ENCODE peak calls at places on chromosomes 13 and 19, in six cellular contexts. Q is foreskin fibroblast; A is AG04449; Y is right cardiac atrium; Z is dorsolateral prefrontal cortex; W is CD8-positive, alpha-beta T cell. D is an unnamed sample.
A peak's percentile ranks its signal among the peaks of the same experiment; 100 is the strongest.

GRCh38 chr13:38372818-38373217 is 23.2 kb downstream of the UFM1 start:
- DNase-seq in W (no peak), A (no peak), Q (no peak), Z (no peak), Y (no peak), D (no peak)

GRCh38 chr19:4877753-4878490 is 10.5 kb upstream of the PLIN3 start:
- DNase-seq in Q (no peak), A (no peak), Z (peak; percentile 93), Y (peak; percentile 31), W (no peak), D (no peak)

GRCh38 chr19:4063369-4064072 is 3.2 kb downstream of the ZBTB7A start:
- DNase-seq in Q (no peak), A (no peak), Y (no peak), Z (no peak), W (no peak), D (no peak)

GRCh38 chr19:38862321-38863059 is 12.7 kb upstream of the HNRNPL start:
- DNase-seq in Y (no peak), W (no peak), Q (no peak), A (no peak), Z (no peak), D (peak; percentile 84)

GRCh38 chr19:38266070-38266469 is 1.7 kb downstream of the SPINT2 start:
- DNase-seq in W (no peak), Y (no peak), Q (no peak), Z (no peak), A (no peak), D (no peak)

GRCh38 chr19:42252365-42253244 is 2.3 kb downstream of the ERF start:
- DNase-seq in W (no peak), A (no peak), Y (peak; percentile 69), Q (peak; percentile 64), Z (peak; percentile 78), D (no peak)

GRCh38 chr19:48569814-48570213 is 17.8 kb downstream of the SULT2B1 start:
- DNase-seq in Z (no peak), W (no peak), Q (no peak), A (no peak), Y (no peak), D (no peak)

GRCh38 chr19:2974342-2974932 is 2.9 kb upstream of the TLE6 start:
- DNase-seq in Q (no peak), A (no peak), W (no peak), Z (no peak), Y (peak; percentile 74), D (no peak)

GRCh38 chr19:33158365-33158764 is 26.5 kb downstream of the WDR88 start:
- DNase-seq in Q (no peak), Y (no peak), Z (no peak), A (no peak), W (no peak), D (no peak)

GRCh38 chr13:75838366-75839017 is 202.4 kb downstream of the LMO7 start:
- DNase-seq in Z (no peak), Y (no peak), Q (no peak), A (no peak), W (no peak), D (no peak)

DNA sequence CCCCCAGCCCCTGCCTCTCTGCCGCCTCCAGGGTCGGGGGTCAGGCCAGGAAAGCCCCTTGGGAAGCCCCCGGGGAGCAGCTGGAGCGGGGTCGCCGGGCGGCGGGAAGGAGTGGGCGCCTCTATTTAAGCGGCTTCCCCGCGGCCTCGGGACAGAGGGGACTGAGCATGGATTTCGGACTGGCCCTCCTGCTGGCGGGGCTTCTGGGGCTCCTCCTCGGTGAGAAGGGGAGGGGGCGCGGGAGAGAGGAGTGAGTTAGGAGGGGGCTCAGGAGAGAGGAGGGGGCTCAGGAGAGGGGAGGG is at the start of gene MADCAM1:
- DNase-seq in Z (no peak), A (no peak), W (no peak), Q (no peak), Y (no peak), D (no peak)
- H3K4me3 ChIP-seq in Z (no peak within 1 kb of the TSS), A (no peak within 1 kb of the TSS), W (no peak within 1 kb of the TSS), Q (no peak within 1 kb of the TSS), Y (no peak within 1 kb of the TSS), D (no peak within 1 kb of the TSS)

DNA sequence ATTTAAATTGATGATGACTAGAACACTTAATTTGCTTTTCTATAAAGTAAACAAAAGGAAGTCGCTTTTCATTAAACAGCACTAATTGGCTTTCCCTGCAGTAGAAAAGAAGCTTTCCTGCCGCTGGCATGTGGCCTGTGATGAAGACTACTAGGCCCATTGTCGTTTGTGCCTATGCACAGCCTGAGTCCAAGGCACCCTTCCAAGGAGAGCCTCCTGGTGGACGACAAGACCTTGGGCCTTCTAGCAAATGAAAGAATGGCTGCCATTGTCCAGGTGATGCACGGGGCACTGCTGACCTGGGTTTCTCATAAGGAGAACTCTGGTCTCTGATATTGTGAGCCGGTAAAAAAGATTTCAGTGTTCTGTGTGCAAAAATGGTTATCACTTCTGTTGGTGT is 233.0 kb downstream of the COL4A1 start:
- DNase-seq in Z (no peak), W (no peak), Q (no peak), A (no peak), Y (no peak), D (no peak)
- H3K4me3 ChIP-seq in Z (no peak overlapping the region), W (no peak overlapping the region), Q (no peak overlapping the region), A (no peak overlapping the region), Y (no peak overlapping the region), D (no peak overlapping the region)

GRCh38 chr13:97369269-97369893 is 64.6 kb upstream of the RAP2A start:
- DNase-seq in Q (no peak), Z (no peak), Y (no peak), A (no peak), W (no peak), D (no peak)
- H3K4me3 ChIP-seq in Q (peak overlapping the region; percentile 35), Z (peak overlapping the region; percentile 46), Y (peak overlapping the region; percentile 74), A (no peak overlapping the region), W (peak overlapping the region; percentile 21), D (peak overlapping the region; percentile 8)

GRCh38 chr13:110309159-110309476 is 2.0 kb downstream of the COL4A2 start:
- DNase-seq in A (no peak), Q (no peak), Y (no peak), W (no peak), Z (no peak), D (no peak)
- H3K4me3 ChIP-seq in A (peak overlapping the region; percentile 78), Q (peak overlapping the region; percentile 87), Y (peak overlapping the region; percentile 78), W (no peak overlapping the region), Z (peak overlapping the region; percentile 41), D (peak overlapping the region; percentile 76)

GRCh38 chr19:21697698-21698097 is 69.7 kb downstream of the ZNF100 start:
- DNase-seq in A (no peak), Q (no peak), W (no peak), Y (no peak), Z (no peak), D (no peak)

GRCh38 chr19:21698215-21698614 is 69.2 kb downstream of the ZNF100 start:
- DNase-seq in Z (no peak), A (no peak), W (no peak), Q (peak; percentile 0), Y (no peak), D (no peak)

GRCh38 chr19:21694171-21694906 is 73.0 kb downstream of the ZNF100 start:
- DNase-seq in Z (no peak), Y (no peak), A (no peak), W (no peak), Q (no peak), D (no peak)

GRCh38 chr19:21699197-21699596 is 68.2 kb downstream of the ZNF100 start:
- DNase-seq in W (no peak), Z (no peak), A (no peak), Y (no peak), Q (no peak), D (no peak)

GRCh38 chr19:21697171-21697570 is 70.2 kb downstream of the ZNF100 start:
- DNase-seq in A (no peak), Z (no peak), Y (no peak), W (no peak), Q (no peak), D (no peak)
- H3K4me3 ChIP-seq in A (no peak overlapping the region), Z (no peak overlapping the region), Y (no peak overlapping the region), W (no peak overlapping the region), Q (no peak overlapping the region), D (no peak overlapping the region)

GRCh38 chr19:30450101-30450500 is 77.9 kb downstream of the ZNF536 start:
- DNase-seq in A (no peak), W (no peak), Z (peak; percentile 64), Q (no peak), Y (peak; percentile 52), D (no peak)
- H3K4me3 ChIP-seq in A (peak overlapping the region; percentile 40), W (no peak overlapping the region), Z (peak overlapping the region; percentile 29), Q (peak overlapping the region; percentile 20), Y (peak overlapping the region; percentile 44), D (no peak overlapping the region)

GRCh38 chr19:19372656-19373416 is 32.6 kb upstream of the GATAD2A start:
- DNase-seq in Q (peak; percentile 47), Y (peak; percentile 72), W (peak; percentile 37), Z (no peak), A (no peak), D (no peak)
- H3K4me3 ChIP-seq in Q (no peak overlapping the region), Y (no peak overlapping the region), W (peak overlapping the region; percentile 20), Z (no peak overlapping the region), A (no peak overlapping the region), D (no peak overlapping the region)

GRCh38 chr19:35901854-35902661 is at the start of gene HCST:
- DNase-seq in A (no peak), W (peak; percentile 58), Z (no peak), Q (peak; percentile 31), Y (no peak), D (peak; percentile 22)
- H3K4me3 ChIP-seq in A (peak within 1 kb of the TSS; percentile 27), W (peak within 1 kb of the TSS; percentile 72), Z (no peak within 1 kb of the TSS), Q (peak within 1 kb of the TSS; percentile 36), Y (no peak within 1 kb of the TSS), D (peak within 1 kb of the TSS; percentile 20)

GRCh38 chr19:407501-408440 is 1.2 kb downstream of the C2CD4C start:
- DNase-seq in Y (no peak), Z (peak; percentile 42), W (no peak), Q (no peak), A (no peak), D (no peak)
- H3K4me3 ChIP-seq in Y (peak overlapping the region; percentile 64), Z (peak overlapping the region; percentile 48), W (no peak overlapping the region), Q (no peak overlapping the region), A (no peak overlapping the region), D (no peak overlapping the region)

DNA sequence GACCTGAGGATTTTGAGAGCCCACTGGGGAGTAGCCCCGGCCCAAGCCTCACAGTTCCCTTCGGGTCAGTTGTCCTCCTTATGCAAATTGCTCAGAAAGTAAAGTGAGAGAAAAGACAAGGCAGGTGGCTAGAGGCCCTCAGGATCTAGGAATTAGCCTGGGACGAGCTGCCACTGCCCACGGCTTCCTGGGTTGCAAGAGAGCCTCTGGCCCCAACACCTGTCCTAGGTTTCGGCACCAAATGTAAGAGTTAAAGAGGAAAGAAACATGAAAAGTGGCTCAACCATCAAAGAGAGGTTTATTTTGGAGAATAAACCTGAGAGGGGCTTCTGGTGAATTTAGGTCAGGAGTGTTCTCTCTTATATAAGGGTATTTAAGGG is 25.6 kb downstream of the TMEM255B start:
- DNase-seq in Q (no peak), W (no peak), Z (no peak), Y (no peak), A (no peak), D (no peak)
- H3K4me3 ChIP-seq in Q (no peak overlapping the region), W (no peak overlapping the region), Z (no peak overlapping the region), Y (no peak overlapping the region), A (no peak overlapping the region), D (no peak overlapping the region)